ENCODE peak calls at places on chromosomes 3 and 15, in four cellular contexts. B is HTR-8/SVneo, N is nephron progenitor cell, J is kidney tubule cell. U is an unnamed sample.

GRCh38 chr15:27235161-27235560 is 264.2 kb downstream of the GABRG3 start:
- DNase-seq in B (no peak), N (no peak), J (no peak), U (no peak)

GRCh38 chr3:193556841-193557240 is 2.1 kb upstream of the ATP13A4 start:
- DNase-seq in B (no peak), N (no peak), J (peak), U (no peak)

GRCh38 chr15:39400821-39401550 is 179.9 kb upstream of the THBS1 start:
- DNase-seq in B (no peak), N (no peak), J (no peak), U (no peak)

GRCh38 chr3:86563358-86563970 is 427.5 kb downstream of the VGLL3 start:
- DNase-seq in B (peak), N (peak), J (peak), U (peak)

GRCh38 chr3:188742755-188743549 is 428.8 kb upstream of the TPRG1 start:
- DNase-seq in B (no peak), N (no peak), J (no peak), U (no peak)

GRCh38 chr3:190081387-190081786 is 39.3 kb downstream of the P3H2 start:
- DNase-seq in B (no peak), N (no peak), J (no peak), U (no peak)

GRCh38 chr15:67823371-67824156 is 1.7 kb upstream of the SKOR1 start:
- DNase-seq in B (no peak), N (no peak), J (no peak), U (no peak)

GRCh38 chr15:88057836-88058235 is 198.7 kb downstream of the NTRK3 start:
- DNase-seq in B (no peak), N (no peak), J (no peak), U (no peak)

GRCh38 chr3:137121704-137122314 is 164.0 kb downstream of the IL20RB start:
- DNase-seq in B (peak), N (peak), J (peak), U (peak)

GRCh38 chr3:22371592-22372291 is 620.7 kb upstream of the ZNF385D start:
- DNase-seq in B (no peak), N (peak), J (no peak), U (no peak)

GRCh38 chr15:39873978-39874377 is 46.1 kb downstream of the GPR176 start:
- DNase-seq in B (no peak), N (no peak), J (no peak), U (no peak)

GRCh38 chr3:173732237-173732636 is 334.7 kb downstream of the NLGN1 start:
- DNase-seq in B (no peak), N (no peak), J (peak), U (no peak)

GRCh38 chr15:101404245-101404644 is 85.3 kb downstream of the PCSK6 start:
- DNase-seq in B (no peak), N (no peak), J (no peak), U (no peak)

GRCh38 chr3:33091746-33092145 is 5.2 kb downstream of the GLB1 start:
- DNase-seq in B (no peak), N (no peak), J (no peak), U (no peak)

GRCh38 chr15:89052474-89052873 is 35.8 kb upstream of the ABHD2 start:
- DNase-seq in B (no peak), N (no peak), J (peak), U (no peak)

GRCh38 chr3:157204431-157204830 is 44.5 kb upstream of the CCNL1 start:
- DNase-seq in B (peak), N (no peak), J (peak), U (peak)

GRCh38 chr3:5165698-5166097 is 21.8 kb upstream of the EDEM1 start:
- DNase-seq in B (no peak), N (no peak), J (no peak), U (no peak)

GRCh38 chr3:196648856-196649255 is 9.4 kb downstream of the NRROS start:
- DNase-seq in B (no peak), N (no peak), J (peak), U (no peak)

GRCh38 chr3:150469031-150469930 is 61.2 kb downstream of the TSC22D2 start:
- DNase-seq in B (peak), N (no peak), J (peak), U (peak)

GRCh38 chr15:91973481-91973880 is 120.0 kb downstream of the SLCO3A1 start:
- DNase-seq in B (no peak), N (no peak), J (no peak), U (no peak)

GRCh38 chr3:123723527-123724168 is 138.8 kb upstream of the HACD2 start:
- DNase-seq in B (peak), N (peak), J (peak), U (peak)